ENCODE peak calls at places on chromosomes 7 and 10, in eight cellular contexts. O, C, M, J, T, R, A and F are unnamed samples.

GRCh38 chr10:91909178-91909677 is at the start of gene FGFBP3:
- DNase-seq in C (peak; percentile 44), R (peak; percentile 66), O (peak; percentile 21), J (peak; percentile 48), M (no peak), T (no peak), A (no peak), F (peak; percentile 73)

GRCh38 chr7:1607001-1607400 is 37.2 kb upstream of the PSMG3 start:
- DNase-seq in J (no peak), A (no peak), M (no peak), T (no peak), C (no peak), O (no peak), R (no peak), F (no peak)

GRCh38 chr10:48533951-48534720 is 70.7 kb downstream of the ARHGAP22 start:
- DNase-seq in A (no peak), O (no peak), J (no peak), T (no peak), R (no peak), M (no peak), C (no peak), F (no peak)

GRCh38 chr7:57354679-57355338 is 95.2 kb upstream of the ZNF716 start:
- DNase-seq in M (no peak), T (no peak), A (no peak), O (no peak), C (no peak), J (no peak), R (no peak), F (no peak)

GRCh38 chr7:28855538-28856217 is 102.5 kb downstream of the TRIL start:
- DNase-seq in C (peak; percentile 98), T (no peak), R (no peak), A (no peak), M (no peak), O (peak; percentile 97), J (peak; percentile 33), F (no peak)

GRCh38 chr7:18685961-18686360 is 190.4 kb downstream of the HDAC9 start:
- DNase-seq in J (no peak), A (no peak), C (peak; percentile 58), M (no peak), T (no peak), R (no peak), O (peak; percentile 19), F (no peak)

GRCh38 chr10:128062837-128063563 is 63.2 kb downstream of the MKI67 start:
- DNase-seq in M (no peak), A (no peak), J (peak; percentile 13), O (no peak), T (peak; percentile 57), R (no peak), C (no peak), F (no peak)

GRCh38 chr10:72173267-72173634 is 42.6 kb upstream of the ANAPC16 start:
- DNase-seq in M (no peak), R (no peak), J (no peak), O (no peak), C (no peak), A (no peak), T (no peak), F (no peak)

GRCh38 chr7:30896783-30897617 is 14.7 kb upstream of the AQP1 start:
- DNase-seq in A (no peak), J (no peak), T (no peak), C (no peak), O (no peak), R (peak; percentile 64), M (no peak), F (no peak)

GRCh38 chr7:68676789-68677535 is 921.3 kb upstream of the AUTS2 start:
- DNase-seq in O (no peak), A (no peak), C (peak; percentile 35), J (no peak), M (peak; percentile 43), T (no peak), R (no peak), F (no peak)

GRCh38 chr7:1646957-1647891 is 22.9 kb upstream of the ELFN1 start:
- DNase-seq in M (no peak), C (peak; percentile 37), R (no peak), O (no peak), T (no peak), J (no peak), A (no peak), F (no peak)

GRCh38 chr10:101442456-101442800 is 88.5 kb downstream of the BTRC start:
- DNase-seq in A (no peak), M (no peak), O (no peak), T (no peak), R (no peak), J (no peak), C (no peak), F (no peak)

GRCh38 chr7:43193905-43194304 is 81.5 kb downstream of the HECW1 start:
- DNase-seq in A (no peak), T (no peak), O (no peak), M (no peak), C (no peak), R (no peak), J (no peak), F (no peak)

GRCh38 chr10:119755446-119755845 is 29.6 kb downstream of the INPP5F start:
- DNase-seq in A (no peak), M (no peak), O (no peak), C (no peak), J (no peak), R (no peak), T (no peak), F (no peak)

GRCh38 chr7:35185908-35186731 is 67.8 kb downstream of the TBX20 start:
- DNase-seq in J (peak; percentile 16), O (peak; percentile 10), M (peak; percentile 53), T (no peak), A (no peak), R (no peak), C (no peak), F (peak; percentile 20)

GRCh38 chr10:22805304-22805703 is 90.9 kb upstream of the PIP4K2A start:
- DNase-seq in A (no peak), R (no peak), M (peak; percentile 63), T (no peak), J (peak; percentile 77), O (no peak), C (peak; percentile 48), F (no peak)

GRCh38 chr10:74888947-74889661 is 62.7 kb downstream of the KAT6B start:
- DNase-seq in C (peak; percentile 15), R (no peak), O (no peak), M (no peak), T (no peak), J (no peak), A (no peak), F (no peak)

GRCh38 chr10:59109826-59110225 is 66.6 kb upstream of the PHYHIPL start:
- DNase-seq in J (peak; percentile 20), R (no peak), C (no peak), O (no peak), A (no peak), T (no peak), M (no peak), F (no peak)

GRCh38 chr7:15916666-15917388 is 230.3 kb upstream of the MEOX2 start:
- DNase-seq in J (peak; percentile 37), T (no peak), O (no peak), R (no peak), C (peak; percentile 20), A (no peak), M (no peak), F (no peak)

GRCh38 chr7:110977127-110977776 is 113.7 kb upstream of the LRRN3 start:
- DNase-seq in J (no peak), O (no peak), C (no peak), R (no peak), M (no peak), T (no peak), A (no peak), F (no peak)

GRCh38 chr7:27235387-27236052 is 7.1 kb upstream of the EVX1 start:
- DNase-seq in J (peak; percentile 26), C (peak; percentile 28), A (no peak), T (no peak), M (no peak), R (peak; percentile 75), O (peak; percentile 37), F (peak; percentile 63)

DNA sequence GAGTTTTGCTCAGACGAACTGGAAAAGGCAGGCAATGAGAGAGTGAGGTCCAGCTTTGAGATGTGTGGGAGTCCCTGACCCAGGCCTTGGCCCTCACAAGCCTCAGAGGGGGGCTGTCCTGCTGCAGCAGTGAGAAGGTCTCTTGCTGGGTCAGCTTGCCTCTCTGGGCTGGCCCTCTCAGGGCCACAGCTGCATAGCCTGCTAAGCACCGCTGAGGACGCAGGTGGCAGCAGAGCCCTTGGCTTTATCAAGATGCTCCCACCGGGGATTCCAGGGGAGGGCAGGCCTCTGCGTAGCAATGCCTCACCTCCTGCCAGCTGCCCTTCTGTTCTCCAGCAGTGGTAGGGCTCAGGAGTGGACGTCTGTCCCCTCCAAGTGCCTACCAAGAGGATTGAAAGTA is 128.7 kb downstream of the COBL start:
- DNase-seq in J (no peak), T (no peak), C (no peak), O (no peak), A (no peak), R (no peak), M (peak; percentile 61), F (no peak)
- TF ChIP-seq CTCF in J (no peak), T (no peak), C (no peak), O (no peak), A (no peak), R (no peak), M (peak; percentile 58), F (no peak)

GRCh38 chr7:38424750-38425463 is 151.5 kb upstream of the TARP start:
- DNase-seq in M (no peak), A (no peak), T (no peak), O (no peak), R (no peak), C (peak; percentile 23), J (no peak), F (no peak)
- TF ChIP-seq CTCF in M (no peak), A (peak; percentile 46), T (no peak), O (peak; percentile 32), R (no peak), C (peak; percentile 27), J (no peak), F (no peak)

DNA sequence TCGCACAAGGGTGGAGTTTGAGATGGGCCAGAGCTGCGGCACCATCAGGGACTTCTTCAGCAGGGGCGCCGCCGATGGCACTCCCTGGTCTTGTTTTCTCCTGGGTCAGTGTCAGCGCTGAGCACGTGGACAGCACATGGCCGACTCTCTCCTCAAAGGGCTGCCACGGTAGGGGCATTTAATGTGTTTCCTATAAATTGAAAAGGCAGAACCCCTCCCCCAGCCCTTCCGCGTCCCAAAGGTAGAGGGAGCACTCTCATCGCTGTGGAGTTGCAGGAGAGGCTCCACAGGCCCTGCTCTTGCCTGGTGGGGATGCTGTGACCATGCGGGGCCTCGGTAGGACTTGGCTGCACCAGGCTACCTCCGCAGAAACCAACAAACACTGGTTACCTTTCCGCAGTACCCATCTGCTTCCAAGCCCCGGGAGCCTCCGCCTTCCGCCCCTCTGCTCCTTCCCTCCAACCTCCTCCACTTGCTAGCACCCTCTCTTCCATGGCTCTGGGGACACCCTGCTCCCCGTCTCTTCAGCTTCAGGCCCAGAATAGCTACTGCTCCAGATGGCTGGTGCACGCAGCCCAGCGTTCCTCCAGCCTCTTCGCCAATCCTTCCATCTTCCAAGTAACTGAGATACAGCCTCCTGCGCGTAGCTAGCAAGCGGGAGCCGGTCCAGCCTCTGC is 166.3 kb upstream of the ADCY1 start:
- DNase-seq in R (no peak), O (no peak), J (no peak), C (no peak), T (no peak), M (peak; percentile 29), A (no peak), F (no peak)
- TF ChIP-seq CTCF in R (no peak), O (peak; percentile 41), J (peak; percentile 8), C (peak; percentile 5), T (no peak), M (no peak), A (peak; percentile 35), F (no peak)

GRCh38 chr10:71085689-71086438 is 126.5 kb upstream of the UNC5B start:
- DNase-seq in T (no peak), C (no peak), M (no peak), O (no peak), J (no peak), A (no peak), R (peak; percentile 7), F (peak; percentile 29)
- TF ChIP-seq CTCF in T (no peak), C (no peak), M (no peak), O (no peak), J (no peak), A (no peak), R (no peak), F (no peak)